ENCODE peak calls at places on chromosomes 16 and 17, in six cellular contexts. F is lower leg skin, R is HCT116, H is adrenal gland, E is A549, Q is vagina. O is an unnamed sample.

GRCh38 chr17:50626037-50626574 is 8.6 kb upstream of the ABCC3 start:
- DNase-seq in Q (no peak), R (peak; percentile 58), F (peak; percentile 95), E (peak; percentile 88), H (peak; percentile 79), O (peak; percentile 86)

GRCh38 chr17:57662021-57662420 is 83.1 kb downstream of the CCDC182 start:
- DNase-seq in F (no peak), E (no peak), R (no peak), Q (no peak), H (no peak), O (no peak)

GRCh38 chr17:79137015-79137770 is 62.6 kb downstream of the ENGASE start:
- DNase-seq in F (no peak), E (no peak), R (no peak), Q (no peak), H (no peak), O (peak; percentile 17)

GRCh38 chr16:35733278-35733965 is 2274.0 kb downstream of the TP53TG3F start:
- DNase-seq in H (no peak), E (no peak), R (no peak), Q (peak; percentile 58), F (no peak), O (no peak)

GRCh38 chr17:58364270-58364942 is 12.4 kb upstream of the SUPT4H1 start:
- DNase-seq in Q (no peak), E (no peak), R (no peak), H (peak; percentile 64), F (peak; percentile 68), O (no peak)

GRCh38 chr17:59266748-59267147 is 46.4 kb downstream of the GDPD1 start:
- DNase-seq in R (no peak), H (no peak), F (no peak), Q (no peak), E (no peak), O (no peak)

GRCh38 chr16:4468972-4469371 is 5.5 kb downstream of the NMRAL1 start:
- DNase-seq in H (no peak), R (no peak), F (no peak), Q (no peak), E (no peak), O (no peak)

GRCh38 chr16:19659554-19659953 is 58.5 kb downstream of the KNOP1 start:
- DNase-seq in E (no peak), F (no peak), R (no peak), H (no peak), Q (no peak), O (no peak)

GRCh38 chr17:35766903-35767510 is 6.3 kb downstream of the C17orf50 start:
- DNase-seq in Q (no peak), R (no peak), F (no peak), E (peak; percentile 85), H (peak; percentile 55), O (peak; percentile 62)

GRCh38 chr17:17515921-17516295 is 19.7 kb upstream of the RASD1 start:
- DNase-seq in R (no peak), H (no peak), Q (no peak), E (no peak), F (no peak), O (peak; percentile 11)

GRCh38 chr16:64290461-64290860 is 831.4 kb downstream of the CDH11 start:
- DNase-seq in F (no peak), E (no peak), H (no peak), Q (no peak), R (no peak), O (no peak)

GRCh38 chr17:21218101-21218500 is 4.1 kb upstream of the TMEM11 start:
- DNase-seq in H (no peak), R (no peak), F (no peak), Q (no peak), E (no peak), O (no peak)

GRCh38 chr16:50021509-50021908 is 3.5 kb upstream of the CNEP1R1 start:
- DNase-seq in R (no peak), Q (no peak), E (no peak), F (no peak), H (no peak), O (no peak)

GRCh38 chr16:600781-601180 is 10.9 kb downstream of the RAB40C start:
- DNase-seq in E (no peak), H (no peak), Q (no peak), F (no peak), R (no peak), O (no peak)

GRCh38 chr16:77059441-77059840 is 131.5 kb upstream of the MON1B start:
- DNase-seq in R (no peak), H (no peak), Q (no peak), F (no peak), E (no peak), O (no peak)

GRCh38 chr17:79388556-79389295 is 222.1 kb downstream of the RBFOX3 start:
- DNase-seq in H (peak; percentile 68), R (peak; percentile 18), F (no peak), Q (no peak), E (peak; percentile 93), O (peak; percentile 79)

GRCh38 chr16:88878967-88879787 is 12.7 kb upstream of the PABPN1L start:
- DNase-seq in E (no peak), Q (no peak), F (no peak), R (no peak), H (no peak), O (no peak)

GRCh38 chr17:35900693-35901487 is 20.7 kb upstream of the CCL5 start:
- DNase-seq in F (no peak), R (no peak), E (no peak), H (no peak), Q (no peak), O (no peak)

GRCh38 chr17:73546770-73547345 is 97.4 kb downstream of the SDK2 start:
- DNase-seq in Q (no peak), H (peak; percentile 29), F (no peak), R (peak; percentile 12), E (peak; percentile 38), O (no peak)

GRCh38 chr17:44354582-44355309 is 8.9 kb downstream of the FAM171A2 start:
- DNase-seq in R (no peak), Q (no peak), F (no peak), H (peak; percentile 55), E (no peak), O (peak; percentile 61)

GRCh38 chr17:44351961-44352921 is 7.1 kb downstream of the GRN start:
- DNase-seq in F (no peak), E (no peak), R (no peak), H (no peak), Q (no peak), O (no peak)

GRCh38 chr17:44352922-44353655 is 8.0 kb downstream of the GRN start:
- DNase-seq in F (no peak), H (no peak), Q (no peak), E (no peak), R (no peak), O (no peak)

GRCh38 chr17:44355310-44355640 is 8.4 kb downstream of the FAM171A2 start:
- DNase-seq in E (no peak), R (no peak), H (no peak), Q (no peak), F (no peak), O (no peak)

DNA sequence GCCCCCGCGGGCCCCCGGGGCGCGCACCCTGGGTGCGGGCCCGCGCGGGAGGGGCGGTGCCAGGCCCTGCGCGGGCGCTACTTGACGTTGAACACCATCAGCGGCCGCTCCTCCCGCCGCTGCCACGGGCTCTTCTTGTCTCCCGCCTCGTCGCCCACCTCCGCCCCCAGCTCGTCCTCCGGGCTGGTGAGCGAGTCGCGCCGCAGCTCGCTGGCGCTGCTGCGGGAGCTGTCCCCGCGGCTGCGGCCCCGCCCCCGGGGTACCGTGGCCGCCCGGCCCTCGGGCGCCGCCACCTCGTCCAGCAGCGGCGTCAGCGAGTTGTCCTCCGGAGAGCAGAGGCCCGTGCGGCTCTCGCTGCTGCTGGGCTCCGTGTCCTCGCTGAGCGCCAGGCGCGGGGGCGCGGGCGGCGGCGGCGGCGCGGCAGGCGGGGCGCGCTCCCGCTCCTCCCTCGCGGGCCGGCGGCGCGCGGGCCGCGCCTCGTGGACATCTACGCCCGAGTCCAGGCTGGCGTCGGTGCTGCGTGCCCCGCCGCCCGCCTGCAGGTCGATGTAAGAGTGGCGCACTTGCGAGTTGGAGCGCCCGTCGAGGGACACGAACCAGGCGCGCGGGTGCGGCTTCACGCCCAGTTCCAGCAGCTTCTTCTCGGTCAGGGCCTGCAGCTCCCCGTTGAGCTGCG is 8.7 kb downstream of the GRN start:
- DNase-seq in E (no peak), F (no peak), R (no peak), Q (no peak), H (no peak), O (peak; percentile 22)
- H3K4me3 ChIP-seq in E (peak overlapping the region; percentile 42), F (no peak overlapping the region), R (no peak overlapping the region), Q (peak overlapping the region; percentile 37), H (no peak overlapping the region), O (no peak overlapping the region)

GRCh38 chr16:80723981-80724380 is 80.4 kb downstream of the CDYL2 start:
- DNase-seq in Q (no peak), H (no peak), R (no peak), E (no peak), F (no peak), O (no peak)
- TF ChIP-seq CTCF in Q (no peak), H (no peak), R (no peak), E (no peak), F (no peak), O (no peak)

GRCh38 chr17:72116692-72117469 is 3.9 kb upstream of the SOX9 start:
- DNase-seq in H (no peak), R (no peak), F (peak; percentile 83), E (no peak), Q (no peak), O (peak; percentile 23)

GRCh38 chr17:72118588-72119279 is 2.1 kb upstream of the SOX9 start:
- DNase-seq in R (peak; percentile 58), F (peak; percentile 93), H (peak; percentile 65), E (peak; percentile 79), Q (no peak), O (peak; percentile 83)

GRCh38 chr17:72119280-72119962 is 1.4 kb upstream of the SOX9 start:
- DNase-seq in H (no peak), E (no peak), R (no peak), F (no peak), Q (no peak), O (no peak)

GRCh38 chr17:72117470-72117747 is 3.4 kb upstream of the SOX9 start:
- DNase-seq in Q (no peak), F (peak; percentile 87), E (no peak), R (no peak), H (no peak), O (no peak)

DNA sequence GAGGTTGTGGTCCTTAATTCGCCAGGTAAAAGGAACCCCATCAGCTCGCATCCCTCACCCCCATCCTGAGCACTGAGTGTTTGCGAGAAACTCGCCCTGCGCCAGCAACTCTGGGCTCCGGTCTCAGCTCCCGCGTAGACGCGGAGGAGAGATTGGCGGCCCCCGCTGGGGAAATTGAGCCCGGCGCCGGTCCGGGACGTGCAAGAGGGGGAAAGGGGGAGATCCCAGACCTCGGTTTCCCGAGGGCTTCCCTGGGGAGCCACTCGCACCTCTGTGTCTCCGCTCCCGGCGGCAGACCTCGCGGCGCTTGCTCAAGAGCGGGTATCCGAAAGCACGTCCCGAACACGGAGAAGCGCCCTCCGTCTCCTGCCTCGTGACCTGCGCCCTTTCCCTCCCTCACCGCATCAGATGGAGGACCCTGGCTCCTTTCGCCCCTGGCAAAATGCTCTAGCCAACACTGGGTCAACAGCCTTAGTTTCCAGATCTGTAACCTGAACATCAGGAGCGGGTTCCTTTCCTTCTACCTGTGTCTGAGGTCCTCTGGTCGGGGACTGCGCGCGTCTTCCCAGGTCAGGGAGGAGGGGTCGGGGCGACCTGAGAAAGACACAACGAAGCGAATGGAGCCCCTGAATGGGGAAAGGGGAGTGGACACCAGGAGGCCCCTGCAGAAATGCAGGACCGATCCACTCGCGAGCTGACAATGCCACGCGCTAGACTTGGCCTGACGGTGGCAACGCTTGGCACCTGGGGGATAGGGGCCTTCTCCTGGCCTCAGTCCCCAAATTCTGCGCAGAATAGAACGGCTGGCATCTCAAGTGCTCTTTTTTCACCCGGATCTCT is 2.9 kb upstream of the SOX9 start:
- DNase-seq in H (no peak), E (no peak), R (no peak), F (peak; percentile 85), Q (no peak), O (peak; percentile 38)
- TF ChIP-seq POLR2A in H (no peak), E (no peak), R (no peak), F (no peak), Q (no peak), O (peak; percentile 38)

GRCh38 chr16:86661715-86662114 is 83.4 kb downstream of the FOXL1 start:
- DNase-seq in H (no peak), R (no peak), F (no peak), E (no peak), Q (no peak), O (no peak)
- H3K4me3 ChIP-seq in H (no peak overlapping the region), R (no peak overlapping the region), F (no peak overlapping the region), E (no peak overlapping the region), Q (no peak overlapping the region), O (no peak overlapping the region)